ENCODE peak calls at places on chromosomes 7 and 10, in ten cellular contexts. A is NT2/D1, U is neuronal stem cell, H is SK-N-MC, J is astrocyte, E is HCT116, I is fibroblast of lung, S is colonic mucosa, B is IMR-90, D is MM.1S. C is an unnamed sample.

GRCh38 chr7:1475991-1476390 is 16.7 kb upstream of the MICALL2 start:
- DNase-seq in A (no peak), U (no peak), H (no peak), J (no peak), E (no peak), I (no peak), S (no peak), B (no peak), D (no peak), C (no peak)

GRCh38 chr7:28096713-28097112 is 83.9 kb downstream of the JAZF1 start:
- DNase-seq in A (peak), U (peak), H (peak), J (no peak), E (peak), I (peak), S (peak), B (peak), D (peak), C (no peak)

GRCh38 chr10:93577565-93577964 is 11.1 kb downstream of the FFAR4 start:
- DNase-seq in A (no peak), U (no peak), H (no peak), J (no peak), E (no peak), I (no peak), S (no peak), B (no peak), D (no peak), C (no peak)

GRCh38 chr10:60942604-60943269 is 1.2 kb downstream of the RHOBTB1 start:
- DNase-seq in A (no peak), U (no peak), H (no peak), J (peak), E (no peak), I (peak), S (peak), B (peak), D (no peak), C (no peak)

GRCh38 chr7:23530355-23530754 is 1.4 kb downstream of the TRA2A start:
- DNase-seq in A (peak), U (no peak), H (no peak), J (peak), E (no peak), I (peak), S (peak), B (peak), D (peak), C (no peak)

GRCh38 chr10:66586073-66586472 is 339.8 kb upstream of the LRRTM3 start:
- DNase-seq in A (no peak), U (no peak), H (no peak), J (peak), E (no peak), I (peak), S (peak), B (peak), D (peak), C (no peak)

GRCh38 chr10:17209302-17209701 is 7.8 kb upstream of the TRDMT1 start:
- DNase-seq in A (no peak), U (no peak), H (no peak), J (no peak), E (no peak), I (no peak), S (no peak), B (no peak), D (no peak), C (no peak)

GRCh38 chr10:58385784-58386112 is 538 bp downstream of the TFAM start:
- DNase-seq in A (no peak), U (peak), H (no peak), J (no peak), E (no peak), I (peak), S (peak), B (peak), D (peak), C (no peak)

GRCh38 chr7:88927-89921 is 103.1 kb upstream of the FAM20C start:
- DNase-seq in A (no peak), U (no peak), H (no peak), J (peak), E (no peak), I (peak), S (no peak), B (peak), D (no peak), C (peak)

GRCh38 chr7:29224726-29225125 is 30.2 kb downstream of the CHN2 start:
- DNase-seq in A (no peak), U (no peak), H (no peak), J (peak), E (no peak), I (peak), S (no peak), B (no peak), D (no peak), C (no peak)

GRCh38 chr7:30880941-30881340 is 30.7 kb upstream of the AQP1 start:
- DNase-seq in A (no peak), U (no peak), H (no peak), J (no peak), E (no peak), I (no peak), S (no peak), B (no peak), D (no peak), C (no peak)

GRCh38 chr10:105188737-105189463 is 547.8 kb downstream of the SORCS3 start:
- DNase-seq in A (no peak), U (no peak), H (no peak), J (peak), E (no peak), I (peak), S (no peak), B (no peak), D (no peak), C (no peak)

GRCh38 chr10:49164587-49165188 is 23.5 kb downstream of the TMEM273 start:
- DNase-seq in A (peak), U (peak), H (no peak), J (no peak), E (peak), I (peak), S (peak), B (peak), D (no peak), C (no peak)

GRCh38 chr7:1920266-1920681 is 250.2 kb downstream of the ELFN1 start:
- DNase-seq in A (no peak), U (no peak), H (no peak), J (no peak), E (no peak), I (no peak), S (no peak), B (no peak), D (no peak), C (no peak)

GRCh38 chr10:97169911-97170693 is 15.7 kb downstream of the SLIT1 start:
- DNase-seq in A (no peak), U (no peak), H (no peak), J (no peak), E (no peak), I (no peak), S (peak), B (no peak), D (no peak), C (no peak)

GRCh38 chr10:98293550-98294269 is 25.7 kb upstream of the LOXL4 start:
- DNase-seq in A (no peak), U (no peak), H (no peak), J (no peak), E (no peak), I (no peak), S (no peak), B (no peak), D (no peak), C (no peak)

GRCh38 chr7:842436-843031 is 10.3 kb downstream of the SUN1 start:
- DNase-seq in A (no peak), U (no peak), H (no peak), J (no peak), E (no peak), I (no peak), S (no peak), B (no peak), D (no peak), C (no peak)

GRCh38 chr7:27917119-27917518 is 177.2 kb downstream of the TAX1BP1 start:
- DNase-seq in A (no peak), U (no peak), H (no peak), J (no peak), E (no peak), I (no peak), S (no peak), B (no peak), D (no peak), C (no peak)

GRCh38 chr10:83625831-83626360 is 513.4 kb upstream of the GHITM start:
- DNase-seq in A (no peak), U (no peak), H (no peak), J (no peak), E (no peak), I (no peak), S (no peak), B (no peak), D (no peak), C (no peak)

GRCh38 chr10:132027423-132027983 is 38.2 kb upstream of the JAKMIP3 start:
- DNase-seq in A (no peak), U (no peak), H (no peak), J (peak), E (no peak), I (peak), S (no peak), B (peak), D (no peak), C (no peak)

GRCh38 chr10:52879181-52879607 is 106.6 kb upstream of the MBL2 start:
- DNase-seq in A (no peak), U (no peak), H (no peak), J (peak), E (no peak), I (peak), S (no peak), B (peak), D (no peak), C (no peak)

GRCh38 chr7:41702635-41703371 is at the start of gene INHBA:
- DNase-seq in A (no peak), U (no peak), H (no peak), J (peak), E (no peak), I (peak), S (no peak), B (peak), D (no peak), C (peak)

GRCh38 chr7:151312831-151313809 is 28.5 kb upstream of the NUB1 start:
- DNase-seq in A (no peak), U (no peak), H (no peak), J (no peak), E (no peak), I (no peak), S (no peak), B (no peak), D (no peak), C (no peak)

GRCh38 chr7:40839881-40840280 is 705.1 kb downstream of the SUGCT start:
- DNase-seq in A (no peak), U (no peak), H (no peak), J (peak), E (no peak), I (peak), S (no peak), B (peak), D (no peak), C (no peak)

GRCh38 chr7:124152859-124153692 is 120.2 kb upstream of the TMEM229A start:
- DNase-seq in A (peak), U (peak), H (no peak), J (peak), E (peak), I (peak), S (no peak), B (peak), D (peak), C (no peak)

GRCh38 chr10:24370877-24371276 is 161.9 kb downstream of the KIAA1217 start:
- DNase-seq in A (no peak), U (no peak), H (no peak), J (no peak), E (no peak), I (no peak), S (no peak), B (no peak), D (peak), C (no peak)

GRCh38 chr7:155593455-155594162 is 47.2 kb upstream of the CNPY1 start:
- DNase-seq in A (no peak), U (no peak), H (no peak), J (no peak), E (no peak), I (no peak), S (no peak), B (no peak), D (no peak), C (no peak)

GRCh38 chr7:100122568-100122967 is 3.1 kb downstream of the CNPY4 start:
- DNase-seq in A (no peak), U (no peak), H (no peak), J (no peak), E (no peak), I (no peak), S (no peak), B (no peak), D (no peak), C (no peak)

GRCh38 chr7:36472141-36472729 is 82.6 kb downstream of the ANLN start:
- DNase-seq in A (no peak), U (no peak), H (no peak), J (no peak), E (no peak), I (no peak), S (no peak), B (no peak), D (no peak), C (no peak)

GRCh38 chr10:73218466-73219191 is 28.4 kb downstream of the DNAJC9 start:
- DNase-seq in A (no peak), U (no peak), H (peak), J (no peak), E (peak), I (peak), S (no peak), B (peak), D (no peak), C (no peak)

GRCh38 chr7:147088916-147089315 is 972.3 kb downstream of the CNTNAP2 start:
- DNase-seq in A (no peak), U (peak), H (no peak), J (no peak), E (no peak), I (no peak), S (no peak), B (no peak), D (no peak), C (no peak)

GRCh38 chr7:131553906-131554305 is 2.5 kb downstream of the PODXL start:
- DNase-seq in A (no peak), U (no peak), H (no peak), J (no peak), E (no peak), I (no peak), S (no peak), B (no peak), D (no peak), C (no peak)

GRCh38 chr10:102633282-102633681 is 11.0 kb upstream of the TRIM8 start:
- DNase-seq in A (no peak), U (no peak), H (no peak), J (peak), E (no peak), I (peak), S (no peak), B (peak), D (no peak), C (no peak)

GRCh38 chr10:102635377-102635776 is 8.9 kb upstream of the TRIM8 start:
- DNase-seq in A (no peak), U (no peak), H (no peak), J (no peak), E (no peak), I (no peak), S (no peak), B (no peak), D (no peak), C (no peak)

GRCh38 chr10:102634696-102635095 is 9.6 kb upstream of the TRIM8 start:
- DNase-seq in A (no peak), U (no peak), H (no peak), J (no peak), E (no peak), I (no peak), S (no peak), B (no peak), D (no peak), C (no peak)

GRCh38 chr10:102632394-102633062 is 11.8 kb upstream of the TRIM8 start:
- DNase-seq in A (no peak), U (no peak), H (no peak), J (no peak), E (no peak), I (peak), S (no peak), B (peak), D (no peak), C (no peak)

DNA sequence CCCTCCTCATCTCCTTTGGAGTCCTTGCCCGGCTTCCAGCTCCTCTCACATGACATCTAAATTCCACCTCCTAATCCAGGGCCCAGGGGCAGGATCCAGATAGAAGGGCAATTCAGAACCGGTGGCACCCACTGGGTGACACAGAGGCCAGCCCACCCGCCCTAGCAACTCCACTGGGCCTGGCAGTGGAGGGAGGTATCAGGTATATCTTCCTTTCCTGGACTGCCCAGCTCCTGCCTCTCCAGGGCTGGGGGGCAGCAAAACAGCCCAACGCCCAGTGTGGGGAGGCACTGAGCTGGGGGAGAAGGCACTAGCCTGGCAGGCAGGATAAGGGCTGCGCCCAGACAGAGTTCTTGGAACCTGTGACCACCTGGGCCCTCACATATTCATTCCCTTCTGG is 10.4 kb upstream of the TRIM8 start:
- DNase-seq in A (no peak), U (no peak), H (no peak), J (no peak), E (no peak), I (no peak), S (no peak), B (no peak), D (no peak), C (no peak)
- H3K9ac ChIP-seq in A (no peak), U (no peak), H (no peak), J (peak), E (peak), I (no peak), S (peak), B (peak), D (no peak), C (no peak)

GRCh38 chr10:70440296-70441160 is 953 bp downstream of the NODAL start:
- DNase-seq in A (no peak), U (no peak), H (no peak), J (no peak), E (no peak), I (no peak), S (no peak), B (no peak), D (no peak), C (no peak)

GRCh38 chr10:70444613-70445222 is 3.2 kb upstream of the NODAL start:
- DNase-seq in A (no peak), U (no peak), H (no peak), J (no peak), E (no peak), I (no peak), S (no peak), B (peak), D (no peak), C (no peak)

GRCh38 chr10:70441877-70442205 is 360 bp upstream of the NODAL start:
- DNase-seq in A (no peak), U (no peak), H (no peak), J (no peak), E (no peak), I (no peak), S (no peak), B (no peak), D (no peak), C (no peak)

GRCh38 chr10:70441161-70441876 is at the start of gene NODAL:
- DNase-seq in A (no peak), U (no peak), H (no peak), J (no peak), E (no peak), I (no peak), S (no peak), B (no peak), D (no peak), C (no peak)

DNA sequence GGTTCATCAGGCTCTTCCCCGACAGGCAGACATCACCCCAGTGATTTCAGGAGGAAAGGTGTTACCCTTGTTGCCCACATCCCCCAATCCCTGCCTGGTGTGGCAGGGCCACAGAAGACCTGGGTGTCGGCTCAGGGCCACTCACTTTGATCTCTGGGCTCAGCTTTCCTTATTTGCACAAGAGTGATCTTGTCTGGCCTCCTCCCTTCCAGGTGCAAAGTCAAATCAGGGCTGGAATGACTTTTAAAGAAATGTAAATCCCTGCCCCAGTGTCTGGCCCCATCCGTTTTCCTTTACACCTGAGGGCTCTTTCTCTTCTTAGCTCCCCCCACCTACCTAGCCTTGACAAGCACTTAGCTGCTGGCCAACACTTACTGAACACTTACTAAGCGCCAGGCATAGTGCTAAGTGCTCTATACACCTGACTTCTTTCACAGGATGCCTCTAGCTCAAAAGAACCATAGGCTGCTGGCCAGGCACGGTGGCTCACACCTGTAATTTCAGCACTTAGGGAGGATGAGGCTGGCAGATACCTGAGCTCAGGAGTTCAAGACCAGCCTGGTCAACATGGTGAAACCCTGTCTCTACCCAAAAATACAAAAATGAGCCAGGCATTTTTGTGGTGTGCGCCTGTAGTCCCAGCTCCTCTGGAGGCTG is 979 bp upstream of the NODAL start:
- DNase-seq in A (no peak), U (no peak), H (no peak), J (no peak), E (no peak), I (no peak), S (peak), B (no peak), D (no peak), C (no peak)
- H3K9ac ChIP-seq in A (peak), U (no peak), H (no peak), J (no peak), E (no peak), I (no peak), S (no peak), B (no peak), D (no peak), C (no peak)

DNA sequence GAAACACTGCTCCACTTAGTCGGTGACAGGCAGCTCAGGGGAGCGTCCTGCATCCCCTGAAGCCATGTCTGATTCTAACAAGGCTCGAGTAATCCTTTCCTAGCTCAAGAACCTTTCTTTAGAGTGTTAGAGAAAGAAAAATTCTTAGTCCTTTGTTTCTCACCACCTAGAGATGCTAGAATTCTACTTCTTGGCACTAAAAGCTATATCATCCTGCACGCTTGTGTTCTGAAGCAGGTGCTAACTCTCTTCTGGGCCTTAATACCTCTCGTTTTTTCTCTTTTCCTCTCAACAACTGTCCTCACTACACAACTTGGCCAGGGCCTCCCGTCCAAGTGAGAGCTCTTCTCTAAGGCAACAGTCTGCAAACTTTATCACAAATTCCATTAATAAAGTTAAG is at the start of gene LYZL2:
- DNase-seq in A (no peak), U (no peak), H (no peak), J (no peak), E (no peak), I (no peak), S (no peak), B (no peak), D (no peak), C (no peak)
- H3K9ac ChIP-seq in A (no peak), U (no peak), H (no peak), J (no peak), E (no peak), I (no peak), S (no peak), B (no peak), D (no peak), C (no peak)

DNA sequence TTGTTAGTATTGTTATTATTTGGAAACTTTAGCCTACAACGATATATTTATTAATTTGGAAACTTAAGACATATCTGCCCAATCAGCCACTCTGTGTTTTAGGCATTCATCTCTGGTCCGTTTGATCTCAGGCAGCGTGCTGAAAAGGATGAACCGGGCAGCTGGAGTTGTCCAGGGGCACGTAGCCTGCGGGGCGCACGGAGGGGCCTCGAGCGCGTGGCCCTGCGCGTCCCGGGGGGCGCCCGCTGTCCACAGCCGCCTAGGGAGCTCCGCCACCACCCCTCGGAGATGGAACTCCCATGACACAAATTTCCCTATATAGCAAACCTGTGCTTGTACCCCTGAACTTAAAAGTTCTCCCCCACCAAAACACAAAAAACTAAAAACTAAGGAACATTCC is 24.3 kb upstream of the MKI67 start:
- DNase-seq in A (no peak), U (no peak), H (no peak), J (no peak), E (no peak), I (no peak), S (no peak), B (no peak), D (no peak), C (no peak)
- H3K9ac ChIP-seq in A (peak), U (no peak), H (no peak), J (no peak), E (no peak), I (no peak), S (no peak), B (no peak), D (peak), C (peak)

GRCh38 chr7:33832326-33832725 is 73.0 kb upstream of the BMPER start:
- DNase-seq in A (no peak), U (no peak), H (no peak), J (no peak), E (no peak), I (no peak), S (peak), B (no peak), D (no peak), C (no peak)
- H3K9ac ChIP-seq in A (no peak), U (no peak), H (no peak), J (no peak), E (no peak), I (no peak), S (no peak), B (no peak), D (no peak), C (no peak)